ENCODE peak calls at places on chromosomes 11 and 22, in five cellular contexts. E is NCI-H187; A is iPS-NIHi11; O is activated CD4-positive, alpha-beta T cell treated with anti-CD3 and anti-CD28 coated beads, Interleukin-2, amount 50 U/mL, for 48 hours; N is neural progenitor cell. H is an unnamed sample.

GRCh38 chr22:40857309-40857851 is 432 bp downstream of the XPNPEP3 start:
- DNase-seq in E (no peak), A (no peak), O (no peak), N (no peak), H (no peak)

GRCh38 chr11:117866526-117866925 is 9.9 kb downstream of the FXYD6 start:
- DNase-seq in E (no peak), A (no peak), O (no peak), N (no peak), H (no peak)

GRCh38 chr11:112902411-112903011 is 58.7 kb upstream of the NCAM1 start:
- DNase-seq in E (no peak), A (no peak), O (no peak), N (no peak), H (no peak)

GRCh38 chr22:32994046-32994827 is 63.9 kb downstream of the SYN3 start:
- DNase-seq in E (no peak), A (peak), O (no peak), N (peak), H (no peak)

GRCh38 chr11:115931684-115932083 is 427.5 kb upstream of the CADM1 start:
- DNase-seq in E (no peak), A (no peak), O (no peak), N (no peak), H (no peak)

GRCh38 chr11:3824714-3825472 is 15.9 kb downstream of the RHOG start:
- DNase-seq in E (no peak), A (peak), O (peak), N (peak), H (peak)

GRCh38 chr11:112343368-112344039 is 82.8 kb upstream of the PLET1 start:
- DNase-seq in E (peak), A (no peak), O (no peak), N (no peak), H (no peak)

GRCh38 chr22:27918351-27919221 is 470 bp downstream of the PITPNB start:
- DNase-seq in E (no peak), A (peak), O (peak), N (peak), H (peak)

GRCh38 chr11:111871693-111872161 is 346 bp upstream of the ALG9 start:
- DNase-seq in E (no peak), A (peak), O (no peak), N (no peak), H (no peak)